ENCODE peak calls at places on chromosomes 13 and 19, in nine cellular contexts. G is HCT116, A is Panc1, V is hepatocyte, D is body of pancreas, K is GM12878, O is tibial artery, R is cardiac muscle cell, H is spleen. X is an unnamed sample.

GRCh38 chr13:43057653-43058317 is 34.4 kb downstream of the DNAJC15 start:
- DNase-seq in R (no peak), A (no peak), O (no peak), V (no peak), H (no peak), K (no peak), D (no peak), G (peak; percentile 68), X (no peak)

GRCh38 chr19:45781282-45782161 is 768 bp downstream of the DMPK start:
- DNase-seq in V (no peak), D (peak; percentile 87), H (no peak), A (no peak), R (no peak), G (no peak), K (no peak), O (no peak), X (no peak)

GRCh38 chr19:5205388-5205787 is 135.2 kb downstream of the PTPRS start:
- DNase-seq in A (no peak), R (no peak), G (no peak), H (no peak), K (no peak), D (no peak), V (no peak), O (no peak), X (no peak)

GRCh38 chr19:3607398-3608078 is 863 bp upstream of the TBXA2R start:
- DNase-seq in H (peak; percentile 80), K (no peak), R (no peak), V (no peak), O (no peak), A (no peak), D (no peak), G (no peak), X (no peak)

GRCh38 chr13:87058786-87059329 is 612.3 kb upstream of the SLITRK5 start:
- DNase-seq in H (no peak), A (no peak), G (no peak), O (no peak), V (no peak), R (no peak), D (no peak), K (no peak), X (no peak)

GRCh38 chr13:18949489-18949761 is 232.2 kb downstream of the TUBA3C start:
- DNase-seq in O (no peak), H (no peak), D (no peak), R (no peak), G (no peak), V (no peak), A (no peak), K (no peak), X (no peak)

GRCh38 chr19:38433268-38433733 is at the start of gene RYR1:
- DNase-seq in O (peak; percentile 71), D (peak; percentile 56), A (no peak), V (peak; percentile 50), R (peak; percentile 87), H (peak; percentile 91), G (peak; percentile 37), K (no peak), X (no peak)

GRCh38 chr13:76934671-76935070 is 13.6 kb upstream of the ACOD1 start:
- DNase-seq in R (no peak), O (no peak), A (no peak), D (no peak), K (no peak), G (no peak), H (no peak), V (no peak), X (no peak)

GRCh38 chr19:48578891-48579290 is 26.9 kb downstream of the SULT2B1 start:
- DNase-seq in V (no peak), R (no peak), G (no peak), K (no peak), A (no peak), O (no peak), H (no peak), D (no peak), X (no peak)

GRCh38 chr13:54989418-54989817 is 1960.8 kb downstream of the OLFM4 start:
- DNase-seq in A (no peak), D (no peak), V (no peak), G (no peak), H (no peak), R (no peak), K (no peak), O (no peak), X (no peak)
- TF ChIP-seq CTCF in A (no peak), D (no peak), V (no peak), G (no peak), H (no peak), R (no peak), K (no peak), O (no peak), X (no peak)

GRCh38 chr13:99893567-99893966 is 78.0 kb downstream of the ZIC5 start:
- DNase-seq in A (no peak), O (no peak), K (no peak), D (no peak), V (no peak), R (no peak), H (no peak), G (no peak), X (no peak)

GRCh38 chr13:99894105-99894504 is 77.5 kb downstream of the ZIC5 start:
- DNase-seq in D (no peak), O (no peak), K (no peak), R (no peak), G (no peak), V (no peak), A (no peak), H (no peak), X (no peak)

GRCh38 chr13:99892866-99893504 is 78.6 kb downstream of the ZIC5 start:
- DNase-seq in A (no peak), R (no peak), H (no peak), O (no peak), V (no peak), K (no peak), G (no peak), D (no peak), X (no peak)

GRCh38 chr13:99894835-99895427 is 76.6 kb downstream of the ZIC5 start:
- DNase-seq in G (no peak), O (no peak), A (no peak), H (no peak), V (no peak), R (no peak), K (no peak), D (no peak), X (no peak)

GRCh38 chr13:99892189-99892588 is 79.4 kb downstream of the ZIC5 start:
- DNase-seq in A (no peak), H (no peak), K (no peak), G (no peak), V (no peak), D (no peak), O (no peak), R (no peak), X (no peak)
- H3K4me3 ChIP-seq in A (no peak overlapping the region), H (no peak overlapping the region), K (no peak overlapping the region), G (no peak overlapping the region), V (no peak overlapping the region), D (no peak overlapping the region), O (no peak overlapping the region), R (no peak overlapping the region), X (no peak overlapping the region)

GRCh38 chr19:1307320-1307719 is 21.6 kb downstream of the EFNA2 start:
- DNase-seq in O (no peak), V (no peak), H (no peak), D (no peak), A (no peak), R (no peak), G (no peak), K (no peak), X (no peak)

GRCh38 chr19:1310853-1311180 is 25.1 kb downstream of the EFNA2 start:
- DNase-seq in V (no peak), O (no peak), A (no peak), D (no peak), R (no peak), K (no peak), G (no peak), H (no peak), X (no peak)

GRCh38 chr19:1307755-1308303 is 22.2 kb downstream of the EFNA2 start:
- DNase-seq in H (no peak), D (no peak), A (no peak), G (no peak), O (no peak), K (no peak), R (no peak), V (no peak), X (no peak)

GRCh38 chr19:1309977-1310852 is 24.5 kb downstream of the EFNA2 start:
- DNase-seq in D (no peak), A (no peak), K (no peak), H (no peak), V (no peak), G (no peak), R (no peak), O (no peak), X (no peak)

DNA sequence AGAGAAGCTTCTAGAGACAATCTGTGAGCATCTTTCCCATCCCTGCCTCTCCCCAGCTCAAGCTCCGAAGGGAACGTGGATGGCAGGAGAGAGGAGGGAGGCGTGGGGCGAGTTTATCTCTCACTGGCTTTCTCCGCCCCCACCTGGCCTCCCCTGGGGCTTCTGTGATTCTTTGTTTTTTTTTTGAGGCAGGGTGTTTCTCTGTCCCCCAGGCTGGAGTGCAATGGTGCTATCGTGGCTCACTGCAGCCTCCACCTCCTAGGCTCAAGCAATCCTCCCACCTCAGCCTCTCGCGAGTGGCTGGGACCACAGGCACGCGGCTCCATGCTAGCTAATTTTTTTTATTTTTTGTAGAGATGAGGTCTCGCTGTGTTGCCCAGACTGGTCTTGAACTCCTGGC is 23.0 kb downstream of the EFNA2 start:
- DNase-seq in G (no peak), K (no peak), D (no peak), A (no peak), O (no peak), H (no peak), V (no peak), R (no peak), X (no peak)
- H3K36me3 ChIP-seq in G (no peaks in the 10 kb centered on the region), K (no peaks in the 10 kb centered on the region), D (no peaks in the 10 kb centered on the region), A (no peaks in the 10 kb centered on the region), O (no peaks in the 10 kb centered on the region), H (no peaks in the 10 kb centered on the region), V (no peaks in the 10 kb centered on the region), R (no peaks in the 10 kb centered on the region), X (no peaks in the 10 kb centered on the region)

DNA sequence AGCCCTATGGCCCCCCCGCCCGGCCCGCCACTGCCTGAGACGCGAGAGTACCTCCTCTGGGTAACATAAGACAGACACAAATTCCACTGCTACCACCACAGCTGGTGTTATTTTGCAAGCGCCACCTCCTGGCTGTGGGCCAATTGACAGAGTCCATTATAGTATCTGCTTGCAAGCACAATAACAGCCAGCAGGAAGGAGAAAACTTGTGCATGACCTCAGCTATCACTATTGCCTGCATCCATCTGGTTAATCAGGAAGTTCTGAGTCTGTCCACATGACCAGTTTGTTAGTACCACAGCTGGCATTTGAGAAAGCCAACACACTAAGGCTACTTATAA is 25.3 kb upstream of the OR10H2 start:
- DNase-seq in K (no peak), O (peak; percentile 85), A (no peak), H (peak; percentile 78), V (no peak), R (no peak), G (peak; percentile 16), D (peak; percentile 74), X (no peak)
- TF ChIP-seq CTCF in K (no peak), O (no peak), A (no peak), H (no peak), V (no peak), R (no peak), G (no peak), D (no peak), X (no peak)

DNA sequence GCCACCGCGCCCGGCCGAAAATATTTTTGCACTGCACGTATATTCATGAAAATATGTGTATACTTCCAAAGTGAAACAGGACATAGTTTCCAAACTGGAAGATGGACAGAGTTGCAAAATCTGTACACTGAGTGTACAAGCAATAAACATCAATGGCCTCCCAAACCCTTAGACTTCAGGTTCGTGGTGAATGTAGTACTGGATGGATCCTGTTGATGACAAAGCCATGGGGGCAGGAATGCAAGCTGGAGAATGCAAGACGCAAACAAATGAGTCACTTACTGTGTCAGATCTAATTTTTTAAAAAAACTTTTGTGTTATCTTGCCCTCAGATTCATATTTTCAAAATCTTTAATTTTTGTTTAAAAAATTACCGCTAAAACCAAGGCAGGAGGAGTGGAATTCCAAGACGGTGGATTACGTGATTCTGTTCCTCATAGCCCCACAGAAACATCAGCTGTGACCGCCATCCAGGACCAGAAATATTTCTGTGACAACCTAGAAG is 12.7 kb upstream of the LILRA2 start:
- DNase-seq in D (no peak), V (no peak), R (no peak), G (no peak), H (no peak), O (no peak), K (no peak), A (peak; percentile 30), X (no peak)
- H3K4me3 ChIP-seq in D (no peak overlapping the region), V (no peak overlapping the region), R (no peak overlapping the region), G (no peak overlapping the region), H (no peak overlapping the region), O (no peak overlapping the region), K (no peak overlapping the region), A (no peak overlapping the region), X (no peak overlapping the region)